ENCODE peak calls at places on chromosomes 6 and 20, in five cellular contexts. V is effector CD4-positive, alpha-beta T cell; B is activated CD4-positive, alpha-beta T cell treated with anti-CD3 and anti-CD28 coated beads, Interleukin-2, amount 50 U/mL, for 48 hours; O is lung microvascular endothelial cell; X is activated T-cell treated with anti-CD3 and anti-CD28 coated beads for 48 hours. H is an unnamed sample.

GRCh38 chr20:46964299-46965123 is 69.9 kb downstream of the EYA2 start:
- DNase-seq in B (no peak), O (no peak), V (no peak), X (no peak), H (no peak)

GRCh38 chr20:40564997-40565680 is 123.9 kb downstream of the MAFB start:
- DNase-seq in V (no peak), O (no peak), X (no peak), B (no peak), H (no peak)

GRCh38 chr6:41775293-41775882 is 4.3 kb downstream of the FRS3 start:
- DNase-seq in V (no peak), O (no peak), X (no peak), B (no peak), H (no peak)

GRCh38 chr6:73666393-73666792 is 12.6 kb upstream of the SLC17A5 start:
- DNase-seq in V (no peak), B (no peak), X (no peak), O (peak; percentile 90), H (no peak)

GRCh38 chr20:48295966-48296421 is 510.7 kb upstream of the SULF2 start:
- DNase-seq in B (no peak), O (peak; percentile 72), X (no peak), V (no peak), H (no peak)

GRCh38 chr20:50879649-50880550 is 51.3 kb downstream of the ADNP start:
- DNase-seq in B (no peak), V (no peak), O (no peak), X (no peak), H (no peak)

GRCh38 chr6:99521557-99522286 is 6.5 kb upstream of the USP45 start:
- DNase-seq in X (no peak), O (no peak), V (no peak), B (no peak), H (no peak)

GRCh38 chr20:35866446-35867202 is 87.7 kb downstream of the SCAND1 start:
- DNase-seq in B (no peak), V (no peak), O (no peak), X (no peak), H (no peak)

GRCh38 chr6:168888102-168888501 is 365.5 kb downstream of the THBS2 start:
- DNase-seq in V (no peak), B (no peak), O (no peak), X (no peak), H (no peak)

GRCh38 chr20:25273046-25273445 is 25.2 kb downstream of the PYGB start:
- DNase-seq in X (no peak), V (no peak), O (no peak), B (no peak), H (no peak)

GRCh38 chr6:146827216-146827928 is 228.6 kb downstream of the ADGB start:
- DNase-seq in V (no peak), O (no peak), B (no peak), X (no peak), H (no peak)

GRCh38 chr6:109457596-109457996 is 2.0 kb upstream of the MICAL1 start:
- DNase-seq in X (no peak), O (no peak), B (no peak), V (no peak), H (peak; percentile 33)

GRCh38 chr6:5219292-5219691 is 41.5 kb downstream of the LYRM4 start:
- DNase-seq in B (no peak), V (no peak), X (no peak), O (no peak), H (no peak)

GRCh38 chr6:105326838-105327745 is 75.8 kb downstream of the PREP start:
- DNase-seq in B (no peak), V (no peak), O (no peak), X (no peak), H (no peak)

GRCh38 chr6:36599791-36600209 is 5.6 kb downstream of the SRSF3 start:
- DNase-seq in V (peak; percentile 52), X (peak; percentile 64), O (peak; percentile 36), B (peak; percentile 69), H (no peak)

GRCh38 chr6:140441256-140441655 is 1066.8 kb upstream of the CITED2 start:
- DNase-seq in X (no peak), B (peak; percentile 3), O (peak; percentile 87), V (no peak), H (no peak)

GRCh38 chr20:54234991-54235390 is 27.1 kb downstream of the PFDN4 start:
- DNase-seq in V (no peak), O (no peak), B (no peak), X (no peak), H (no peak)

GRCh38 chr6:35876902-35877301 is 44.0 kb downstream of the SRPK1 start:
- DNase-seq in O (no peak), V (no peak), X (no peak), B (no peak), H (no peak)

GRCh38 chr6:125577263-125577662 is 172.2 kb upstream of the HEY2 start:
- DNase-seq in O (no peak), B (no peak), X (no peak), V (no peak), H (no peak)

GRCh38 chr6:54971825-54972224 is 125.3 kb downstream of the FAM83B start:
- DNase-seq in V (no peak), B (no peak), O (no peak), X (no peak), H (no peak)

GRCh38 chr6:90406142-90406794 is 109.6 kb upstream of the BACH2 start:
- DNase-seq in V (no peak), X (no peak), B (no peak), O (no peak), H (no peak)

GRCh38 chr20:44409132-44409600 is 53.7 kb downstream of the HNF4A start:
- DNase-seq in V (no peak), X (no peak), B (no peak), O (no peak), H (no peak)

GRCh38 chr6:16720861-16721260 is 40.4 kb downstream of the ATXN1 start:
- DNase-seq in X (no peak), V (no peak), O (no peak), B (no peak), H (no peak)

GRCh38 chr6:125759184-125759902 is 9.9 kb downstream of the HEY2 start:
- DNase-seq in X (no peak), V (no peak), B (no peak), O (peak; percentile 8), H (peak; percentile 13)

GRCh38 chr6:72522735-72523141 is 99.1 kb upstream of the KCNQ5 start:
- DNase-seq in O (peak; percentile 14), V (no peak), B (peak; percentile 3), X (no peak), H (no peak)

GRCh38 chr6:30554404-30554803 is 1.9 kb downstream of the GNL1 start:
- DNase-seq in V (no peak), O (no peak), X (no peak), B (no peak), H (no peak)